ENCODE peak calls at places on chromosomes 6 and 20, in four cellular contexts. One of them, this sample, is unnamed.

GRCh38 chr20:16929756-16930155 is 181.6 kb downstream of the OTOR start:
- DNase-seq in fibroblast of the aortic adventitia: no peak
- DNase-seq in HCT116: no peak
- DNase-seq in HL-60: no peak
- DNase-seq in this sample: peak; percentile 28

GRCh38 chr20:59958626-59959025 is 403 bp downstream of the CDH26 start:
- DNase-seq in fibroblast of the aortic adventitia: no peak
- DNase-seq in HCT116: no peak
- DNase-seq in HL-60: no peak
- DNase-seq in this sample: no peak

GRCh38 chr6:150269130-150269856 is 99.5 kb upstream of the IYD start:
- DNase-seq in fibroblast of the aortic adventitia: no peak
- DNase-seq in HCT116: no peak
- DNase-seq in HL-60: no peak
- DNase-seq in this sample: no peak

GRCh38 chr20:62707981-62708521 is 585 bp upstream of the NTSR1 start:
- DNase-seq in fibroblast of the aortic adventitia: no peak
- DNase-seq in HCT116: peak; percentile 83
- DNase-seq in HL-60: peak; percentile 82
- DNase-seq in this sample: no peak

GRCh38 chr20:11847827-11848226 is 69.9 kb upstream of the BTBD3 start:
- DNase-seq in fibroblast of the aortic adventitia: no peak
- DNase-seq in HCT116: no peak
- DNase-seq in HL-60: no peak
- DNase-seq in this sample: no peak

GRCh38 chr20:50146214-50146613 is 7.3 kb downstream of the PEDS1 start:
- DNase-seq in fibroblast of the aortic adventitia: no peak
- DNase-seq in HCT116: no peak
- DNase-seq in HL-60: no peak
- DNase-seq in this sample: no peak

GRCh38 chr6:45327956-45328522 is at the start of gene RUNX2:
- DNase-seq in fibroblast of the aortic adventitia: peak; percentile 95
- DNase-seq in HCT116: no peak
- DNase-seq in HL-60: no peak
- DNase-seq in this sample: peak; percentile 95

GRCh38 chr20:41428285-41428684 is 61.7 kb upstream of the EMILIN3 start:
- DNase-seq in fibroblast of the aortic adventitia: peak; percentile 11
- DNase-seq in HCT116: peak; percentile 19
- DNase-seq in HL-60: no peak
- DNase-seq in this sample: peak; percentile 66

GRCh38 chr20:22586645-22587310 is 2.4 kb upstream of the FOXA2 start:
- DNase-seq in fibroblast of the aortic adventitia: peak; percentile 14
- DNase-seq in HCT116: no peak
- DNase-seq in HL-60: no peak
- DNase-seq in this sample: no peak

GRCh38 chr6:80094017-80094416 is 12.5 kb upstream of the BCKDHB start:
- DNase-seq in fibroblast of the aortic adventitia: peak; percentile 49
- DNase-seq in HCT116: peak; percentile 6
- DNase-seq in HL-60: no peak
- DNase-seq in this sample: peak; percentile 33

GRCh38 chr20:2793471-2793870 is 7.0 kb downstream of the CPXM1 start:
- DNase-seq in fibroblast of the aortic adventitia: no peak
- DNase-seq in HCT116: no peak
- DNase-seq in HL-60: no peak
- DNase-seq in this sample: no peak

DNA sequence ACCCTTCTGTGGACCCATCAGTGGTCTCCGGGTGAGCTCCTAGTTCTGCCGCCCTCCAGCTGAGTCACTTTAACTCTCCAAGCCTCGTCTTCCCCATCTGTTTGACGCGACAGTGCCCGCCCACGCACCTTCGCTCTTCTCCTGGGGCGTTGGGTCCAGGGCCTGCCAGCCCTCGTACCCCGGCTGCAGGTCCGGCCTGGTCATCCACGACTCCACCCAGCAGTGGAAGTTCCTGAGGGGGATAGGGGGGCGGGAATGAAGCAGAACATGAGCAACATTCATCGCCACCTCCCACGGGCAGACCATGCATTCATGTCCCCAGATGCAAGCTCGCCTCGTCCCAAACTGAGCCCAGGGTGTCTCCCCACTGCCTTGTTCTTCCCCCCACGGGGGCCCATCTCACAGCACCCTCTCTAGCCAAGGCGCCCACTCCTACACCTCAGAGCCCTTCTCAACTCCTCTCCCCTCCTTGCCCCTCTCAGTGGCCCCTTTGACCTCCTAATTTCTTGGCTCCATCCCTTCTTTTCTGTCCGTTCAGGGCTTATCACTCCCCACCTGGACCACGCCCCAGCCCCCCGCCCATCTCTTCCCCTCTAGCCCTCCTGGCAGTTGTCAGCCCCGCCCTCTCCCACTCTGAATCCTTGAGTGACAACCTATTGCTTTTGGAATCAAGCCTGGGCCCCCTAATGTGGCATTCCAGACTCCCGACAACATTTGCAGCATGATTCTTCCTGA is 23.7 kb downstream of the TGM2 start:
- DNase-seq in fibroblast of the aortic adventitia: no peak
- DNase-seq in HCT116: no peak
- DNase-seq in HL-60: no peak
- DNase-seq in this sample: no peak
- H3K4me3 ChIP-seq in fibroblast of the aortic adventitia: no peak overlapping the region
- H3K4me3 ChIP-seq in HCT116: no peak overlapping the region
- H3K4me3 ChIP-seq in HL-60: no peak overlapping the region
- H3K4me3 ChIP-seq in this sample: no peak overlapping the region

GRCh38 chr20:32139947-32140346 is 30.4 kb downstream of the TM9SF4 start:
- DNase-seq in fibroblast of the aortic adventitia: no peak
- DNase-seq in HCT116: no peak
- DNase-seq in HL-60: no peak
- DNase-seq in this sample: no peak
- H3K4me3 ChIP-seq in fibroblast of the aortic adventitia: no peak overlapping the region
- H3K4me3 ChIP-seq in HCT116: no peak overlapping the region
- H3K4me3 ChIP-seq in HL-60: no peak overlapping the region
- H3K4me3 ChIP-seq in this sample: no peak overlapping the region

GRCh38 chr6:42704251-42704936 is 18.0 kb downstream of the PRPH2 start:
- DNase-seq in fibroblast of the aortic adventitia: no peak
- DNase-seq in HCT116: no peak
- DNase-seq in HL-60: no peak
- DNase-seq in this sample: peak; percentile 26
- H3K4me3 ChIP-seq in fibroblast of the aortic adventitia: peak overlapping the region; percentile 44
- H3K4me3 ChIP-seq in HCT116: no peak overlapping the region
- H3K4me3 ChIP-seq in HL-60: no peak overlapping the region
- H3K4me3 ChIP-seq in this sample: peak overlapping the region; percentile 28

GRCh38 chr20:43983359-43983758 is 68.7 kb downstream of the TOX2 start:
- DNase-seq in fibroblast of the aortic adventitia: no peak
- DNase-seq in HCT116: no peak
- DNase-seq in HL-60: no peak
- DNase-seq in this sample: no peak

GRCh38 chr20:43982886-43983285 is 68.2 kb downstream of the TOX2 start:
- DNase-seq in fibroblast of the aortic adventitia: no peak
- DNase-seq in HCT116: no peak
- DNase-seq in HL-60: no peak
- DNase-seq in this sample: no peak

GRCh38 chr20:43983904-43984361 is 69.3 kb downstream of the TOX2 start:
- DNase-seq in fibroblast of the aortic adventitia: peak; percentile 24
- DNase-seq in HCT116: no peak
- DNase-seq in HL-60: no peak
- DNase-seq in this sample: no peak

GRCh38 chr20:43981535-43981934 is 66.9 kb downstream of the TOX2 start:
- DNase-seq in fibroblast of the aortic adventitia: no peak
- DNase-seq in HCT116: no peak
- DNase-seq in HL-60: no peak
- DNase-seq in this sample: no peak

GRCh38 chr20:43982016-43982415 is 67.4 kb downstream of the TOX2 start:
- DNase-seq in fibroblast of the aortic adventitia: no peak
- DNase-seq in HCT116: no peak
- DNase-seq in HL-60: no peak
- DNase-seq in this sample: no peak
- H3K4me3 ChIP-seq in fibroblast of the aortic adventitia: no peak overlapping the region
- H3K4me3 ChIP-seq in HCT116: no peak overlapping the region
- H3K4me3 ChIP-seq in HL-60: no peak overlapping the region
- H3K4me3 ChIP-seq in this sample: no peak overlapping the region

DNA sequence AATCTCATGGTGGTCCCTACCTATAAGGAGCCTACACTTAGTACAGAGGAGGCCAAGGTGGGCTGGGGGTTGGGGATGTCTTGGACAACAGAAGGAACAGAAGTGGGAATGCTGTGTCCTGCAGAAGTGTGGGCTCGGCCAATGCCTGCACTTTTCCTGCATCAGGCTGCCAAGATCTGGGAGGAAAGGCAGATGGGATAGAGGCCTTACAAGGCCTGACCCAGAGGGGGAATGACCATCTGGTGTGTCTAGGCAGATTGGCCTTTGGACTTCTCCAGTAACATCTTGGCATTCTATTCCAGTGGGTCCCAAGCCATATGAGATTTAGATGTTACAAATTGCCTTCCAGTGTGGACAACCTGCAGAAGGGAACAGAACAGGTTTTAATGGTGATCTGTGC is 124.7 kb upstream of the GPR6 start:
- DNase-seq in fibroblast of the aortic adventitia: no peak
- DNase-seq in HCT116: no peak
- DNase-seq in HL-60: no peak
- DNase-seq in this sample: no peak
- H3K4me3 ChIP-seq in fibroblast of the aortic adventitia: no peak overlapping the region
- H3K4me3 ChIP-seq in HCT116: no peak overlapping the region
- H3K4me3 ChIP-seq in HL-60: no peak overlapping the region
- H3K4me3 ChIP-seq in this sample: no peak overlapping the region

DNA sequence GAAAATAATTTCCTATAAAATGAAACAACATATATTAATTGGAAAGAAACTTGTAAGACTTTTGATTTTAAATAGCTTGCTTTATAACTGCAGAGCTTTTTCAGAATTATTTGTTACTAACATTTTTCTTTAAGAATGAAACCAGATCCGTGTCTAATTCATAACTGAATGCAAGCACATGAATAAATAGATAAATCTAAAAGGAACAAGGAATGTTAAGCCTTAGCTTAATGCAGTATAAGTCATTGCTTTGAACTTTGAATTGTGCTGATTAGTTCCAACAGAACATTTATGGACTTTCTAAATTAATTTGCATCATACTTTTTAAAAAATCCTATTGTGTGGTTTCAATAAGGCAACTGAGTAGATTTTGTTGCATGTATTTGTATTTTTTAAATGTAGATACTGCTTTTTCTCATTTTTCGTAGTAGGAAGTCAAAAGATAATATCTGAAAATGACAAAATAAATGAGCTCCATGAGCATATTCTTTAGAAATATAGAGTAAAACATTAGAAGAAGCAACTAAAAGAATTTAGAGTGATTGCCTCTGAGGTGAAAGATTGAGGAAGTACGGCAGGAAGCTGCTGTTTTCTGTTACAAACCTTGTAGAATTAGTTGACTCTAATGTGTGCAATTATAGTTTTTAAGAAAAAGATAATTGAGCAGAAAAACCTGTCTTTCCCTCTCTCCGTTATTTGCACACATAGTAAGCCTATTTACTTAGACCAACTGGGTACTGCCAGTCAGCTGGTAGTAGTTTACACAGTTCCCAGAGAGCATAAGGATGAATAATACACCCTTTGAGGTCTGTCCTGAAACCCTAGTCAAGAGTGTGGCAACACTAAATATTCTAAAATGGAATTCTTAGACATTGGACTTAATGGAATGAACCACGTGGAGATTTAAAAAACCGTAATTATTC is 32.6 kb upstream of the SLC35D3 start:
- DNase-seq in fibroblast of the aortic adventitia: no peak
- DNase-seq in HCT116: no peak
- DNase-seq in HL-60: no peak
- DNase-seq in this sample: no peak
- H3K4me3 ChIP-seq in fibroblast of the aortic adventitia: no peak overlapping the region
- H3K4me3 ChIP-seq in HCT116: no peak overlapping the region
- H3K4me3 ChIP-seq in HL-60: no peak overlapping the region
- H3K4me3 ChIP-seq in this sample: no peak overlapping the region

DNA sequence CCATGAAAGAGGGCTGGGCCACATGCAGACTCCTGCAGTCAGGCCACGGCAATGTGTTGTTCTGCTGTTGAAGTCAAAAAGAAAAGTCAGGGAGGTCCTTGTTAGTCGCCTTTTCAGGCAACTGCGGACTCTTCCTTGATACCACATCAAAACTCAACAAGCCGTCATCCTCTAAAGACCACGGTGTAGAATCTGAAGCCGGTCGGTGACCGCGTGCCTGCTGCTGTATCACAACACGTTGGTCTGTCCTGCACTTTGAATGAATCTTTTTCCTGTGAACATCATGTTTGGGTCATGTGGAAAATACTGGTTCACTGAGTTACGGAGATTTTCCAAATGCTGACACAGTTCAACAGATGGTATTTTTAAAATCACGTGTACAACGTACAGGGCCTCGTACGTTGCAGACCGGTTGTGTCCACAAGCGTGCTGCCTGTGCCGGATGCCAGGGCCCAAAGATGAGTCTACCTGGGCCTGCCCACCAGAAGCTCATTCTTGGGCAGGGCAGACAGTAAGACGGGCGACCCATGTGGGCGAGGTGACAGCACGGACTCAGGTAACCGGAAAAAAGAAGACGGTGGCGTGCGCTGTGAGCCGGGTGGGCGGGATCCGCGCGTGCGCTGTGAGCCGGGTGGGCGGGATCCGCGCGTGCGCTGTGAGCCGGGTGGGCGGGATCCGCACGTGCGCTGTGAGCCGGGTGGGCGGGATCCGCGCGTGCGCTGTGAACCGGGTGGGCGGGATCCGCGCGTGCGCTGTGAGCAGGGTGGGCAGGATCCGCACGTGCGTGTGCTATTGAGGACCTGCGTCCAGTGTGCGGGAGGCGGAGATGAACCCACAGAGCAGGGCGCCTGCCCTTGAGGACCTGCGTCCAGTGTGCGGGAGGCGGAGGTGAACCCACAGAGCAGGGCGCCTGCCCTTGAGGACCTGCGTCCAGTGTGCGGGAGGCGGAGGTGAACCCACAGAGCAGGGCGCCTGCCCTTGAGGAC is 114.5 kb downstream of the FAM120B start:
- DNase-seq in fibroblast of the aortic adventitia: no peak
- DNase-seq in HCT116: no peak
- DNase-seq in HL-60: no peak
- DNase-seq in this sample: no peak
- H3K4me3 ChIP-seq in fibroblast of the aortic adventitia: no peak overlapping the region
- H3K4me3 ChIP-seq in HCT116: no peak overlapping the region
- H3K4me3 ChIP-seq in HL-60: no peak overlapping the region
- H3K4me3 ChIP-seq in this sample: no peak overlapping the region

DNA sequence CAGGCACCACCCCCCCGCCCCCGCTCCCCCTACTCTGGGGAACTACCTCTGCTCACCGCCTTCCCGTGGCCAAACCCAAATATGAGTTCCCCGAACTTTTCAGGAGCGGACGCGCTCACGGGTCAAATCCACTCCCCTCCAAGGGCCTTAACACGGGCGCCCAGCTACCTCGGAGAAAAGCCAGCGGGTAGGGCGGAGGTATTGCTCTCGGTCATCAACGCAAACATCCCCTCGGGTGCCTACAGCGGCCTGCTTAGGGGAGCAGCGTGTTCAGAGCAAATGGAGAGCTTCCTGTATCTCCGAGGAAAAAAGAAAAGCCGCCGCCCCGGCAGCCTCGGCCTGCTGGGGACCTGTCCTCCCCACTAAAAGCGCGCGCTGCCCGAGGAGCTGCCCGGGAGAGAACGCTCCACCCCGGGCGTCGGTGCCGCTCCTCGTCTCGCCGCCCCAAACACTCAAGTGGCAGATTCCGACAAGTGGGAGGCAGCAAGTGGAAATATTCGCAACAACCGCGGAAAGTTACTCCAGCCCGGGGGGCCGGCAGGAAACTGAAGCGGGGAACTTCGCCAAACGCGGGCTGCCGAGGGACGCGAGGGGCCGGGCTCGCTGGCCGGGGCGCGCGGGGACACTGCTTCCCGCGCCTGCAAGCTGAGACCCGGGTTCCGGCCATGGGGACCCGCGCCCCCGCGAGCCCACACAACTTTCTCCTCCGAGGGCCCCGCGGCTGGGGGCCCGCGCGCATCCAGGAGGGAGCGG is 669 bp downstream of the PTPRT start:
- DNase-seq in fibroblast of the aortic adventitia: no peak
- DNase-seq in HCT116: no peak
- DNase-seq in HL-60: no peak
- DNase-seq in this sample: no peak
- H3K4me3 ChIP-seq in fibroblast of the aortic adventitia: no peak overlapping the region
- H3K4me3 ChIP-seq in HCT116: no peak overlapping the region
- H3K4me3 ChIP-seq in HL-60: no peak overlapping the region
- H3K4me3 ChIP-seq in this sample: no peak overlapping the region

This sample was measured in fibroblast of mammary gland.